ENCODE peak calls at places on chromosomes 1 and 21, in seven cellular contexts. One of them, this sample, is unnamed.

GRCh38 chr1:30258876-30259275 is 464.5 kb downstream of the MATN1 start:
- DNase-seq in mucosa of descending colon: no peak
- DNase-seq in dorsolateral prefrontal cortex: no peak
- DNase-seq in stimulated activated CD8-positive, alpha-beta memory T cell treated with anti-CD3 and anti-CD28 coated beads, Interleukin-7, amount 100 ng/mL, for 1 hour: no peak
- DNase-seq in HT-29: no peak
- DNase-seq in GM03348: no peak
- DNase-seq in amniotic epithelial cell: no peak
- DNase-seq in this sample: no peak

GRCh38 chr21:33265664-33266049 is 510 bp upstream of the IL10RB start:
- DNase-seq in mucosa of descending colon: peak; percentile 71
- DNase-seq in HT-29: peak; percentile 63
- DNase-seq in stimulated activated CD8-positive, alpha-beta memory T cell treated with anti-CD3 and anti-CD28 coated beads, Interleukin-7, amount 100 ng/mL, for 1 hour: no peak
- DNase-seq in dorsolateral prefrontal cortex: no peak
- DNase-seq in amniotic epithelial cell: peak; percentile 32
- DNase-seq in GM03348: no peak
- DNase-seq in this sample: peak; percentile 42

GRCh38 chr1:150621497-150622113 is 7.8 kb downstream of the ENSA start:
- DNase-seq in GM03348: peak; percentile 68
- DNase-seq in dorsolateral prefrontal cortex: no peak
- DNase-seq in amniotic epithelial cell: peak; percentile 75
- DNase-seq in HT-29: peak; percentile 66
- DNase-seq in stimulated activated CD8-positive, alpha-beta memory T cell treated with anti-CD3 and anti-CD28 coated beads, Interleukin-7, amount 100 ng/mL, for 1 hour: peak; percentile 34
- DNase-seq in mucosa of descending colon: no peak
- DNase-seq in this sample: no peak

GRCh38 chr1:36238433-36238832 is 14.2 kb downstream of the THRAP3 start:
- DNase-seq in HT-29: no peak
- DNase-seq in amniotic epithelial cell: no peak
- DNase-seq in stimulated activated CD8-positive, alpha-beta memory T cell treated with anti-CD3 and anti-CD28 coated beads, Interleukin-7, amount 100 ng/mL, for 1 hour: no peak
- DNase-seq in dorsolateral prefrontal cortex: no peak
- DNase-seq in mucosa of descending colon: no peak
- DNase-seq in GM03348: no peak
- DNase-seq in this sample: no peak

GRCh38 chr21:46264690-46265144 is 20.7 kb downstream of the MCM3AP start:
- DNase-seq in HT-29: no peak
- DNase-seq in stimulated activated CD8-positive, alpha-beta memory T cell treated with anti-CD3 and anti-CD28 coated beads, Interleukin-7, amount 100 ng/mL, for 1 hour: no peak
- DNase-seq in GM03348: no peak
- DNase-seq in dorsolateral prefrontal cortex: no peak
- DNase-seq in mucosa of descending colon: no peak
- DNase-seq in amniotic epithelial cell: no peak
- DNase-seq in this sample: no peak

GRCh38 chr1:245578751-245579150 is 424.0 kb downstream of the KIF26B start:
- DNase-seq in HT-29: no peak
- DNase-seq in GM03348: no peak
- DNase-seq in dorsolateral prefrontal cortex: no peak
- DNase-seq in stimulated activated CD8-positive, alpha-beta memory T cell treated with anti-CD3 and anti-CD28 coated beads, Interleukin-7, amount 100 ng/mL, for 1 hour: no peak
- DNase-seq in amniotic epithelial cell: no peak
- DNase-seq in mucosa of descending colon: no peak
- DNase-seq in this sample: no peak

GRCh38 chr1:228902781-228903572 is 167.7 kb downstream of the RHOU start:
- DNase-seq in amniotic epithelial cell: peak; percentile 99
- DNase-seq in GM03348: peak; percentile 88
- DNase-seq in mucosa of descending colon: peak; percentile 71
- DNase-seq in stimulated activated CD8-positive, alpha-beta memory T cell treated with anti-CD3 and anti-CD28 coated beads, Interleukin-7, amount 100 ng/mL, for 1 hour: no peak
- DNase-seq in dorsolateral prefrontal cortex: peak; percentile 72
- DNase-seq in HT-29: peak; percentile 87
- DNase-seq in this sample: peak; percentile 78

GRCh38 chr1:13930151-13930550 is 230.2 kb downstream of the PRDM2 start:
- DNase-seq in dorsolateral prefrontal cortex: no peak
- DNase-seq in GM03348: no peak
- DNase-seq in HT-29: peak; percentile 54
- DNase-seq in stimulated activated CD8-positive, alpha-beta memory T cell treated with anti-CD3 and anti-CD28 coated beads, Interleukin-7, amount 100 ng/mL, for 1 hour: no peak
- DNase-seq in amniotic epithelial cell: no peak
- DNase-seq in mucosa of descending colon: no peak
- DNase-seq in this sample: no peak

GRCh38 chr1:116814935-116815334 is 60.7 kb downstream of the CD2 start:
- DNase-seq in mucosa of descending colon: no peak
- DNase-seq in amniotic epithelial cell: no peak
- DNase-seq in GM03348: no peak
- DNase-seq in HT-29: no peak
- DNase-seq in dorsolateral prefrontal cortex: no peak
- DNase-seq in stimulated activated CD8-positive, alpha-beta memory T cell treated with anti-CD3 and anti-CD28 coated beads, Interleukin-7, amount 100 ng/mL, for 1 hour: no peak
- DNase-seq in this sample: no peak

GRCh38 chr1:21573971-21574458 is 64.8 kb downstream of the ALPL start:
- DNase-seq in amniotic epithelial cell: peak; percentile 63
- DNase-seq in mucosa of descending colon: peak; percentile 75
- DNase-seq in dorsolateral prefrontal cortex: no peak
- DNase-seq in GM03348: peak; percentile 74
- DNase-seq in HT-29: peak; percentile 83
- DNase-seq in stimulated activated CD8-positive, alpha-beta memory T cell treated with anti-CD3 and anti-CD28 coated beads, Interleukin-7, amount 100 ng/mL, for 1 hour: no peak
- DNase-seq in this sample: no peak

GRCh38 chr1:231337043-231337471 is 595 bp downstream of the EXOC8 start:
- DNase-seq in stimulated activated CD8-positive, alpha-beta memory T cell treated with anti-CD3 and anti-CD28 coated beads, Interleukin-7, amount 100 ng/mL, for 1 hour: no peak
- DNase-seq in HT-29: peak; percentile 42
- DNase-seq in mucosa of descending colon: no peak
- DNase-seq in dorsolateral prefrontal cortex: no peak
- DNase-seq in amniotic epithelial cell: no peak
- DNase-seq in GM03348: no peak
- DNase-seq in this sample: peak; percentile 55

GRCh38 chr1:89540406-89540970 is 15.9 kb downstream of the LRRC8B start:
- DNase-seq in amniotic epithelial cell: no peak
- DNase-seq in mucosa of descending colon: no peak
- DNase-seq in stimulated activated CD8-positive, alpha-beta memory T cell treated with anti-CD3 and anti-CD28 coated beads, Interleukin-7, amount 100 ng/mL, for 1 hour: no peak
- DNase-seq in HT-29: no peak
- DNase-seq in dorsolateral prefrontal cortex: no peak
- DNase-seq in GM03348: no peak
- DNase-seq in this sample: no peak

GRCh38 chr1:235297579-235297978 is 30.4 kb downstream of the ARID4B start:
- DNase-seq in mucosa of descending colon: no peak
- DNase-seq in stimulated activated CD8-positive, alpha-beta memory T cell treated with anti-CD3 and anti-CD28 coated beads, Interleukin-7, amount 100 ng/mL, for 1 hour: no peak
- DNase-seq in dorsolateral prefrontal cortex: no peak
- DNase-seq in HT-29: no peak
- DNase-seq in amniotic epithelial cell: peak; percentile 48
- DNase-seq in GM03348: no peak
- DNase-seq in this sample: no peak

GRCh38 chr1:44568128-44568900 is 106.0 kb downstream of the TMEM53 start:
- DNase-seq in GM03348: no peak
- DNase-seq in amniotic epithelial cell: no peak
- DNase-seq in dorsolateral prefrontal cortex: no peak
- DNase-seq in mucosa of descending colon: no peak
- DNase-seq in HT-29: peak; percentile 23
- DNase-seq in stimulated activated CD8-positive, alpha-beta memory T cell treated with anti-CD3 and anti-CD28 coated beads, Interleukin-7, amount 100 ng/mL, for 1 hour: no peak
- DNase-seq in this sample: no peak